ENCODE peak calls at places on chromosomes 6 and 20, in nine cellular contexts. I is adrenal gland, Z is left lung, R is OCI-LY7, O is A549, Y is esophagus squamous epithelium, V is right lobe of liver, D is heart left ventricle, Q is heart right ventricle. K is an unnamed sample. For H3K4me1, the result is how much of the 10 kb centered on the place peaks cover.

GRCh38 chr6:235763-236360 is 56.4 kb upstream of the DUSP22 start:
- DNase-seq in Y (no peak), D (no peak), V (no peak), I (peak), Q (no peak), Z (no peak), O (no peak), R (peak), K (no peak)

GRCh38 chr6:30818426-30818841 is 65.9 kb upstream of the DDR1 start:
- DNase-seq in D (no peak), R (no peak), Q (no peak), Y (no peak), I (no peak), O (peak), Z (no peak), V (no peak), K (no peak)

GRCh38 chr6:390914-391558 is 516 bp upstream of the IRF4 start:
- DNase-seq in I (no peak), O (no peak), Z (no peak), Q (no peak), R (peak), V (no peak), D (no peak), Y (no peak), K (no peak)

GRCh38 chr20:59123011-59123676 is 40.5 kb upstream of the ZNF831 start:
- DNase-seq in Z (no peak), O (no peak), D (no peak), V (no peak), Y (no peak), R (peak), I (no peak), Q (no peak), K (no peak)

GRCh38 chr20:49405062-49405683 is 77.3 kb downstream of the KCNB1 start:
- DNase-seq in Q (no peak), D (no peak), V (no peak), R (no peak), Z (no peak), O (no peak), I (no peak), Y (no peak), K (no peak)

GRCh38 chr6:33192105-33192646 is at the start of gene COL11A2:
- DNase-seq in V (no peak), Q (no peak), R (no peak), Y (no peak), D (no peak), O (no peak), I (no peak), Z (peak), K (no peak)

GRCh38 chr6:38214159-38214558 is 394.6 kb downstream of the ZFAND3 start:
- DNase-seq in Y (no peak), Q (no peak), I (no peak), R (no peak), D (no peak), V (peak), O (no peak), Z (no peak), K (no peak)

GRCh38 chr6:39330476-39330875 is 8.0 kb upstream of the KCNK16 start:
- DNase-seq in Y (no peak), D (peak), Q (no peak), R (no peak), Z (no peak), O (no peak), V (no peak), I (no peak), K (no peak)

GRCh38 chr20:62961310-62961783 is 8.8 kb downstream of the SLC17A9 start:
- DNase-seq in R (no peak), D (no peak), I (no peak), Q (no peak), O (no peak), Y (no peak), V (no peak), Z (peak), K (no peak)

GRCh38 chr6:148509789-148510581 is 167.3 kb downstream of the SASH1 start:
- DNase-seq in D (no peak), Z (no peak), Q (peak), O (no peak), R (no peak), Y (no peak), I (no peak), V (no peak), K (peak)

GRCh38 chr20:1577906-1578305 is 20.4 kb upstream of the SIRPD start:
- DNase-seq in I (no peak), Q (no peak), D (no peak), Z (no peak), R (no peak), V (no peak), O (no peak), Y (no peak), K (no peak)

GRCh38 chr6:112218563-112218962 is 35.8 kb downstream of the LAMA4 start:
- DNase-seq in Q (peak), R (no peak), I (no peak), V (peak), Z (peak), O (no peak), Y (no peak), D (peak), K (no peak)

GRCh38 chr6:112155900-112156299 is 68.5 kb downstream of the FAM229B start:
- DNase-seq in I (no peak), Z (no peak), Q (no peak), D (no peak), Y (no peak), O (no peak), V (no peak), R (no peak), K (no peak)

DNA sequence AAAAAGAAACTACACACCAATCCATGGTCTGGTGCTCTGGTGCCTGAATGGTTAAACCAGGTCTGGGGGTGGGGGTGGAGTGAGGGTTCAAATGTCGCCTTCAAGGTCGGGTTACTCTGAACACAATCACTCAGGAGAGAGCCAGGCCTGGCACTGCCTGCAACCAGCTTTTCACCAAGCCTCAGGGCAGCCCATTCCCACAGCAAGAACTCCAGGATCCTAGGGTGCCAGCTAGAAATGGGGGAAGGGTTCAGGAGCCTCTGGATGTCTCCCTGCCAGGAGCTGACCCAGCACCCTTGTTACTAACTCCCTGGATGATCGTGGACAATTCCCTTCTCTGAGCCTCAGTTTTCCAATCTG is 6.7 kb downstream of the SDC4 start:
- DNase-seq in V (peak), O (no peak), D (no peak), Z (no peak), I (peak), Q (no peak), R (no peak), Y (no peak), K (no peak)
- H3K4me3 ChIP-seq in V (no peak), O (peak), D (peak), Z (no peak), I (no peak), Q (peak), R (no peak), Y (no peak), K (no peak)

DNA sequence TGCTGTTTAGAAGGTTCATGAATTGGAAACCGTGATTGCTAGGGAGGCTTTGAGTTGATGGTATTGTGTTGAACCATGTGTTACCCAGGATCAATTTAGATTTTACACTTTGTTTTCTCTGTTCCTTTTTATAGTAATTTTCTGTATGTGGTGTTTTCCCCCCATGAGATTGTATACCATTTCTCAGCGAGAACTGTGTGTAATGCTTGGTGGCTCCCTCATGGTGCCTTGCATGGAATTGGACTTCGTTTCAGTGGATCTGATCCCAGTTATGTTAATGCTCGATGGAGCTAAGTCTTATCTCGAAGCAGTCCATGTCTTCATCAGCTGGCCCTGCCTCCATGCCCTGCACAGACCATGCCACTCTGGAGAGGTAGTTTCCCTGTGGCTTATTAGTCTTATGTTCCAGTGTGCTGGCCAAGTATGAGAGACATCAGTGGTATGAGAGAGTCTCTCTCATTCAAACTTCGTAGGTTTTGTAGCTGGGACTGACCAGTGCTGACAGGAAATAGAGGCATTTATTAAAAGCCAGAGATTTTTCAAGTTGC is 18.7 kb downstream of the PTPN1 start:
- DNase-seq in D (no peak), O (no peak), I (no peak), R (no peak), V (no peak), Z (no peak), Q (no peak), Y (no peak), K (no peak)
- H3K4me1 ChIP-seq in D (half or more), O (under half), I (half or more), R (under half), V (under half), Z (half or more), Q (half or more), Y (half or more), K (under half)

GRCh38 chr6:106502534-106502933 is 126.8 kb downstream of the RTN4IP1 start:
- DNase-seq in Y (no peak), O (no peak), V (no peak), D (no peak), Z (no peak), Q (no peak), R (no peak), I (no peak), K (no peak)
- H3K4me3 ChIP-seq in Y (no peak), O (no peak), V (no peak), D (no peak), Z (no peak), Q (no peak), R (no peak), I (no peak), K (no peak)

GRCh38 chr6:43125119-43125518 is 46.0 kb upstream of the SRF start:
- DNase-seq in Q (no peak), V (no peak), D (no peak), I (no peak), Y (no peak), R (no peak), O (no peak), Z (no peak), K (no peak)
- H3K4me1 ChIP-seq in Q (under half), V (under half), D (under half), I (under half), Y (under half), R (under half), O (under half), Z (under half), K (under half)

GRCh38 chr6:110878751-110879539 is 4.4 kb downstream of the AMD1 start:
- DNase-seq in Q (no peak), Y (no peak), R (peak), D (no peak), O (peak), I (no peak), V (no peak), Z (no peak), K (no peak)

GRCh38 chr6:110882824-110883554 is 8.4 kb downstream of the AMD1 start:
- DNase-seq in Q (no peak), I (no peak), O (no peak), Y (no peak), V (no peak), D (no peak), R (no peak), Z (no peak), K (no peak)

GRCh38 chr6:110884321-110884720 is 9.7 kb downstream of the AMD1 start:
- DNase-seq in V (no peak), O (no peak), Q (no peak), I (no peak), Y (no peak), R (no peak), D (no peak), Z (no peak), K (no peak)

GRCh38 chr6:110880651-110881050 is 6.1 kb downstream of the AMD1 start:
- DNase-seq in Q (no peak), V (no peak), D (no peak), Z (no peak), Y (no peak), I (no peak), O (no peak), R (no peak), K (no peak)

DNA sequence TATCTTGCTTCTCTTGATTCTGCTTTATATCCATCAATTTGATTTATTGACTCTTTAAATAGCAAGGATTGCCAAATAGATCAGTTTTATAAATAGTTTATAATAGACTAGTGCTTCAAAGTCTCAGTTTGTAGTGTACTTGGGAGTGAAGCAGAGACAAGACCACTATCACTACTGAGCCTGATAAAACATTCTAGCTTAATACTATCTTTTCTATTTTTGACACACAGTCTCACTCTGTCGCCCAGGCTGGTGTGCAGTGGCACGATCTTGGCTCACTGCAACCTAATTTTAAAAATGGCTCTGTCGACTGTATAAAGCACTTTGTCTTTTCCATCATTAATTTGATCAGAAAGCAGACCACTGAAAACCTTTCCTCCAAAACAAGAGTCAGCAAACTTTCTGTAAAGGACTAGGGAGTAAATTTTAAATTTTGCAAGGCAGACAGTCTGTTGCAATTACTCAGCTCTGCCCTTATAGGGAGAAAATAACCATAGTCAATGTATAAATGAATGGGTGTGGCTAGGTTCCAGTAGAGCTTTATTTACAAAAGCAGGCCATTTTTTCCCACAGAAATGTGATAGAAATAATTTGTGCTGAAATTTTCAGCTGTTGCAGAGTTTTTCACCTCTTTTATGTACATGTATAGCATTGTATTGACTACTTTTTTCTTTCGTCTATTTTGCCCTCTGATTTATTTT is 7.5 kb downstream of the AMD1 start:
- DNase-seq in V (no peak), Y (no peak), O (no peak), Q (no peak), R (no peak), I (no peak), D (no peak), Z (no peak), K (no peak)
- H3K4me3 ChIP-seq in V (no peak), Y (no peak), O (no peak), Q (no peak), R (no peak), I (no peak), D (no peak), Z (no peak), K (no peak)

DNA sequence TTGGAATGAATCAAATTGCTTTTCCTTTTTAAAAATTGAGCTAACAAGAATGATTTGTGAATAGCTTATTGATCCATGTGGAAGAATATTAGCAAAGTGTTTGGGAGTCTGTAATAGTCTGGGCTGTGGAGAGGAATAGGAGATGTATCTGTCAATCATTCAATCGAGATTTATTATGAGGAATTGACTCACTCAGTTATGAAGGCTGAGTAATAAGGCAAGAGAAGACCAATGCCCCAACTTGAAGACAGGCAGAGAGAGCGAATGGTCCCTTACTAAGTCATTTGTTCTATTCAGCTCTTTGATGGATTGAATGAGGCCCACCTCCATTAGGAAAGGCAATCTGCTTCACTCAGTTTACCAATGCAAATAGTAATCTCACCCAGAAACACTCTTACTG is 403.0 kb downstream of the CD83 start:
- DNase-seq in D (no peak), V (no peak), Y (no peak), O (no peak), I (no peak), Z (no peak), R (no peak), Q (no peak), K (no peak)
- H3K4me1 ChIP-seq in D (under half), V (under half), Y (under half), O (under half), I (under half), Z (under half), R (under half), Q (under half), K (under half)

GRCh38 chr20:50991076-50991475 is 31.8 kb downstream of the KCNG1 start:
- DNase-seq in O (no peak), Q (no peak), D (no peak), I (no peak), V (no peak), R (no peak), Y (no peak), Z (no peak), K (no peak)
- H3K4me3 ChIP-seq in O (no peak), Q (no peak), D (no peak), I (no peak), V (no peak), R (no peak), Y (no peak), Z (no peak), K (no peak)

GRCh38 chr6:73801652-73802268 is 105.8 kb downstream of the CD109 start:
- DNase-seq in R (no peak), O (no peak), Z (no peak), D (no peak), I (no peak), Y (no peak), Q (no peak), V (no peak), K (no peak)
- H3K4me1 ChIP-seq in R (under half), O (under half), Z (under half), D (under half), I (under half), Y (under half), Q (under half), V (under half), K (under half)